ENCODE peak calls at places on chromosomes 5 and 9, in ten cellular contexts. Q is A549, O is uterus, M is heart left ventricle, K is stomach, G is right lobe of liver, H is thyroid gland, T is HepG2, Y is tibial nerve, U is transverse colon. X is an unnamed sample.
A peak's percentile ranks its signal among the peaks of the same experiment; 100 is the strongest.

GRCh38 chr5:6489786-6490185 is 41.1 kb downstream of the UBE2QL1 start:
- DNase-seq in Q (no peak), O (no peak), M (no peak), K (no peak), G (no peak), H (no peak), T (no peak), Y (no peak), U (no peak), X (peak; percentile 58)

GRCh38 chr5:6551287-6551954 is 81.4 kb downstream of the NSUN2 start:
- DNase-seq in Q (no peak), O (no peak), M (no peak), K (no peak), G (no peak), H (no peak), T (no peak), Y (no peak), U (no peak), X (no peak)

GRCh38 chr5:178522361-178522760 is 67.8 kb downstream of the COL23A1 start:
- DNase-seq in Q (no peak), O (no peak), M (no peak), K (no peak), G (no peak), H (no peak), T (no peak), Y (no peak), U (no peak), X (peak; percentile 27)

GRCh38 chr5:30849801-30850370 is 343.6 kb upstream of the CDH6 start:
- DNase-seq in Q (peak; percentile 74), O (no peak), M (no peak), K (no peak), G (no peak), H (no peak), T (peak; percentile 28), Y (no peak), U (no peak), X (no peak)

GRCh38 chr5:69368458-69369368 is 607 bp downstream of the AK6 start:
- DNase-seq in Q (peak; percentile 3), O (peak; percentile 17), M (no peak), K (no peak), G (no peak), H (no peak), T (peak; percentile 57), Y (no peak), U (no peak), X (no peak)

GRCh38 chr9:98806394-98807069 is 938 bp upstream of the GALNT12 start:
- DNase-seq in Q (no peak), O (no peak), M (no peak), K (no peak), G (no peak), H (no peak), T (no peak), Y (no peak), U (no peak), X (no peak)

GRCh38 chr9:75142208-75142607 is 53.9 kb downstream of the OSTF1 start:
- DNase-seq in Q (no peak), O (no peak), M (no peak), K (no peak), G (no peak), H (no peak), T (no peak), Y (no peak), U (no peak), X (no peak)

GRCh38 chr5:149939572-149939971 is 5.0 kb downstream of the PDE6A start:
- DNase-seq in Q (peak; percentile 29), O (no peak), M (no peak), K (no peak), G (no peak), H (no peak), T (no peak), Y (no peak), U (no peak), X (no peak)

GRCh38 chr9:134735441-134736175 is 94.0 kb downstream of the COL5A1 start:
- DNase-seq in Q (no peak), O (peak; percentile 70), M (peak; percentile 83), K (peak; percentile 33), G (no peak), H (peak; percentile 19), T (no peak), Y (peak; percentile 65), U (peak; percentile 59), X (peak; percentile 60)

GRCh38 chr5:76691470-76692273 is 24.3 kb upstream of the F2R start:
- DNase-seq in Q (peak; percentile 12), O (no peak), M (no peak), K (no peak), G (peak; percentile 27), H (no peak), T (no peak), Y (no peak), U (no peak), X (no peak)
- TF ChIP-seq POLR2A in Q (no peak), O (no peak), M (no peak), K (no peak), G (no peak), H (no peak), T (no peak), Y (no peak), U (no peak), X (no peak)

GRCh38 chr9:109015026-109015280 is 1.7 kb upstream of the CTNNAL1 start:
- DNase-seq in Q (no peak), O (no peak), M (no peak), K (no peak), G (no peak), H (no peak), T (no peak), Y (no peak), U (no peak), X (no peak)
- H3K4me1 ChIP-seq in Q (peaks cover 29% of the 10 kb centered on the region), O (peaks cover 14% of the 10 kb centered on the region), M (peaks cover 16% of the 10 kb centered on the region), K (peaks cover 26% of the 10 kb centered on the region), G (peaks cover 4% of the 10 kb centered on the region), H (peaks cover 62% of the 10 kb centered on the region), T (peaks cover 38% of the 10 kb centered on the region), Y (peaks cover 52% of the 10 kb centered on the region), U (peaks cover 9% of the 10 kb centered on the region), X (peaks cover 41% of the 10 kb centered on the region)

GRCh38 chr9:6008169-6008979 is 7.0 kb downstream of the RANBP6 start:
- DNase-seq in Q (peak; percentile 99), O (peak; percentile 97), M (peak; percentile 95), K (peak; percentile 96), G (peak; percentile 94), H (peak; percentile 97), T (peak; percentile 98), Y (peak; percentile 86), U (peak; percentile 96), X (peak; percentile 98)
- TF ChIP-seq POLR2A in Q (no peak), O (no peak), M (peak; percentile 7), K (no peak), G (no peak), H (no peak), T (peak; percentile 62), Y (no peak), U (peak; percentile 63), X (no peak)

GRCh38 chr5:36669015-36669651 is 62.7 kb downstream of the SLC1A3 start:
- DNase-seq in Q (no peak), O (no peak), M (no peak), K (no peak), G (no peak), H (no peak), T (no peak), Y (no peak), U (no peak), X (no peak)
- H3K4me1 ChIP-seq in Q (no peaks in the 10 kb centered on the region), O (no peaks in the 10 kb centered on the region), M (peaks cover 4% of the 10 kb centered on the region), K (no peaks in the 10 kb centered on the region), G (peaks cover 12% of the 10 kb centered on the region), H (peaks cover 15% of the 10 kb centered on the region), T (no peaks in the 10 kb centered on the region), Y (no peaks in the 10 kb centered on the region), U (no peaks in the 10 kb centered on the region), X (no peaks in the 10 kb centered on the region)

DNA sequence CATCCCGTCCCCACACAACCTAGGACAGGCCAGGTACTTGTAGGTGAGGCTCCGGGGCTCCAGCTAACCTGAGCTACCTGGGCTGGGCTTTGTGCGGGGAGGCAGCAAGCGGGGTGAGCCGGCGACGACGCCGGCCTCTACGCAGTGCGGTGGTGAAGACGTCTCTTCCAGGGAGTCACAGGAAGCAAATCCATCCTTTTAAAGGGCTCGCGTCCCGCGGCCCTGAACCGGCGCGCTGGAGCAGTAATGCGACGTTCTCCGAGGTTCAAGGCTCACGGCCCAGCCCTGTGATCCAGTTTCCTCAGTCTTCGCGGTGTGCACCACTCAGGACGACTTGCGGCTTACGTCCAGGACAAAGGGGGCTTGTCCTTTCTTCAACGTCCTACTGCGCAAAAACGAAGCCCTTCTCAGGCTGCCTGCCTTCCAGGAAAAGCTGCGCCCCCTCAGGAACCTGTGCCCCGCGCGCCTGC is 476 bp upstream of the SPIN1 start:
- DNase-seq in Q (peak; percentile 64), O (peak; percentile 46), M (peak; percentile 71), K (peak; percentile 59), G (peak; percentile 41), H (peak; percentile 61), T (peak; percentile 20), Y (no peak), U (peak; percentile 72), X (no peak)
- TF ChIP-seq POLR2A in Q (peak; percentile 43), O (no peak), M (no peak), K (peak; percentile 58), G (peak; percentile 58), H (no peak), T (no peak), Y (no peak), U (peak; percentile 92), X (no peak)

DNA sequence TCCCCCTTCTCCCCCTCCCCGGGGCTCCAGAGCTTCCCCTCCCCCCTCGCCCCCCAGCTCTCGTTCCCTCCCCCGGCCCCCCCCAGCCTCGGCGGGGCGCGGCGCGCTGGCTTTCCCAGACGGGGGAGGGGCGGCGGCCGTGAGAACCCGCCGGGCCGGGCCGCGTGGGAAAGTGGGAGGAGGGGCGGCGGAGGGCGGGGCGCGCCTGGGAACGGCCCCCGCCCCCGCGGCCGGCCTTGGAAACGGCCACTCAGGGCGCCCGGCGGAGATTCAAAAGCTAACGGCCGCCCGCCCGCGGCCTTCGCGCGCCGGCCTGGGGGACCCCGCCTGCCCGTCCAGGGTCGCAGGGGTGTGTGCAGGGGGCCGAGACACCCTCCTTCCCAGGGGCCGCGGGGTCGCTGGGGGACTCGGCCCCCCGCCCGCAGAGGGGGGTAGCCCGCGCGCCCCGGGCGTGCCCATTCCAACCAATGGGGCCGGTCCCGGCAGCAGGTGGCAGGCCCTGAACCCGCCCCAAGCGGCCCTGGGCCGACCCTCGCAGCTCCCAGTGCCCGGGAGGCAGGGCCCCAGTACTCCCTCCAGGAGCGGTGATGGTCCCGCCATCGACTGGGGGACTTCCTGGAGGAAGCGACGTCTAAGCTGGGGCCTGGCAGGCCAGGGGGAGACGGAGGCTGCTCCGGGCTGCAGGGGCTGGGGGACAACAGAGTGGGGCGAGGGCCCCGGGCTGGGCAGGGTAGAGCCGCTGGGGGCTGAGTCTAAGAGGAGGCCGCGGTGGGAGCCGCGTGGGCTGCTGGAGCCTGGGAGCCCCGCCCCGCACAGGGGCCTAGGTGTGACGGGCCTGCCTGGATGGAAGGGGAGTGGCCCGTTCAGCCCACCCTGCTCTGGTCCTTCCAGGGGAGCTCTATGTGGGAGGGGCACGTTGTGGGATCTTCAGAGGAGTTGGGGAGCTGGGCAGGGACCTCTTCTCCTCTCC is 14.2 kb upstream of the NRARP start:
- DNase-seq in Q (peak; percentile 75), O (peak; percentile 15), M (peak; percentile 82), K (peak; percentile 59), G (peak; percentile 57), H (peak; percentile 43), T (no peak), Y (no peak), U (peak; percentile 66), X (peak; percentile 65)
- H3K4me1 ChIP-seq in Q (peaks cover 30% of the 10 kb centered on the region), O (no peaks in the 10 kb centered on the region), M (peaks cover 40% of the 10 kb centered on the region), K (peaks cover 25% of the 10 kb centered on the region), G (no peaks in the 10 kb centered on the region), H (peaks cover 36% of the 10 kb centered on the region), T (peaks cover 44% of the 10 kb centered on the region), Y (peaks cover 52% of the 10 kb centered on the region), U (peaks cover 30% of the 10 kb centered on the region), X (peaks cover 69% of the 10 kb centered on the region)

GRCh38 chr5:111095982-111096381 is 3.8 kb downstream of the WDR36 start:
- DNase-seq in Q (no peak), O (no peak), M (no peak), K (no peak), G (no peak), H (no peak), T (no peak), Y (no peak), U (no peak), X (no peak)
- TF ChIP-seq POLR2A in Q (no peak), O (no peak), M (no peak), K (no peak), G (no peak), H (no peak), T (no peak), Y (no peak), U (no peak), X (no peak)

X was measured in suprapubic skin.